ENCODE peak calls at places on chromosomes 5 and 9, in nine cellular contexts. B, G, D, P, Y, R, U, E and M are unnamed samples.

GRCh38 chr9:36924071-36924470 is 110.0 kb downstream of the PAX5 start:
- DNase-seq in U (no peak), R (peak), Y (peak), E (peak), B (no peak), P (no peak), G (no peak), D (no peak), M (peak)

GRCh38 chr9:107953556-107954158 is 464.1 kb upstream of the KLF4 start:
- DNase-seq in D (no peak), U (no peak), E (no peak), B (no peak), Y (no peak), R (no peak), G (no peak), P (no peak), M (no peak)

GRCh38 chr9:121612511-121612998 is 38.9 kb upstream of the DAB2IP start:
- DNase-seq in B (no peak), G (no peak), U (no peak), P (no peak), R (no peak), E (peak), Y (no peak), D (no peak), M (no peak)

GRCh38 chr5:96997265-96997859 is 61.5 kb downstream of the LNPEP start:
- DNase-seq in U (no peak), D (peak), P (peak), Y (peak), G (peak), E (peak), B (peak), R (peak), M (peak)

GRCh38 chr5:54990751-54991349 is 5.5 kb upstream of the ESM1 start:
- DNase-seq in R (no peak), E (no peak), G (no peak), P (no peak), B (no peak), Y (peak), D (no peak), U (no peak), M (peak)

GRCh38 chr5:39224196-39224754 is 4.9 kb upstream of the FYB1 start:
- DNase-seq in U (no peak), Y (peak), R (no peak), B (no peak), E (peak), D (no peak), P (no peak), G (no peak), M (peak)

GRCh38 chr5:101532430-101532829 is 629.3 kb upstream of the ST8SIA4 start:
- DNase-seq in G (no peak), B (no peak), E (no peak), P (no peak), D (no peak), Y (no peak), U (no peak), R (no peak), M (no peak)

GRCh38 chr9:17476401-17476800 is 102.5 kb upstream of the SH3GL2 start:
- DNase-seq in P (no peak), Y (no peak), G (no peak), E (no peak), D (no peak), R (no peak), B (no peak), U (no peak), M (no peak)

GRCh38 chr9:133995012-133995896 is 3.1 kb upstream of the VAV2 start:
- DNase-seq in G (no peak), D (no peak), U (no peak), B (no peak), Y (peak), R (no peak), P (no peak), E (peak), M (peak)

GRCh38 chr9:38162332-38162985 is 93.4 kb upstream of the SHB start:
- DNase-seq in Y (no peak), U (no peak), D (no peak), E (no peak), G (no peak), P (no peak), B (no peak), R (no peak), M (no peak)